ENCODE peak calls at places on chromosome 11, in five cellular contexts. One of them, this sample, is unnamed. For H3K4me1, the result is how much of the 10 kb centered on the place peaks cover.

GRCh38 chr11:124670732-124671131 is 2.8 kb downstream of the SIAE start:
- DNase-seq in body of pancreas: no peak
- DNase-seq in IMR-90: peak
- DNase-seq in A549: no peak
- DNase-seq in tibial nerve: no peak
- DNase-seq in this sample: no peak

GRCh38 chr11:74487875-74488274 is 5.6 kb downstream of the LIPT2 start:
- DNase-seq in A549: peak
- DNase-seq in body of pancreas: no peak
- DNase-seq in tibial nerve: no peak
- DNase-seq in IMR-90: no peak
- DNase-seq in this sample: no peak

GRCh38 chr11:134346101-134346975 is 14.6 kb downstream of the GLB1L2 start:
- DNase-seq in body of pancreas: no peak
- DNase-seq in A549: no peak
- DNase-seq in tibial nerve: no peak
- DNase-seq in IMR-90: no peak
- DNase-seq in this sample: no peak

GRCh38 chr11:35407041-35407440 is 12.3 kb downstream of the SLC1A2 start:
- DNase-seq in IMR-90: no peak
- DNase-seq in body of pancreas: no peak
- DNase-seq in A549: no peak
- DNase-seq in tibial nerve: no peak
- DNase-seq in this sample: no peak

GRCh38 chr11:94938399-94939055 is 34.8 kb downstream of the CWC15 start:
- DNase-seq in IMR-90: peak
- DNase-seq in A549: no peak
- DNase-seq in body of pancreas: peak
- DNase-seq in tibial nerve: peak
- DNase-seq in this sample: no peak

GRCh38 chr11:119993732-119994131 is 144.2 kb downstream of the TRIM29 start:
- DNase-seq in A549: no peak
- DNase-seq in body of pancreas: peak
- DNase-seq in tibial nerve: no peak
- DNase-seq in IMR-90: no peak
- DNase-seq in this sample: no peak

GRCh38 chr11:67085617-67086016 is 29.0 kb downstream of the RHOD start:
- DNase-seq in A549: no peak
- DNase-seq in tibial nerve: no peak
- DNase-seq in IMR-90: no peak
- DNase-seq in body of pancreas: no peak
- DNase-seq in this sample: no peak

GRCh38 chr11:127616171-127616570 is 615.6 kb upstream of the KIRREL3 start:
- DNase-seq in body of pancreas: no peak
- DNase-seq in A549: no peak
- DNase-seq in tibial nerve: no peak
- DNase-seq in IMR-90: no peak
- DNase-seq in this sample: no peak

GRCh38 chr11:43943357-43943930 is 1.0 kb downstream of the C11orf96 start:
- DNase-seq in A549: no peak
- DNase-seq in IMR-90: peak
- DNase-seq in body of pancreas: no peak
- DNase-seq in tibial nerve: no peak
- DNase-seq in this sample: no peak

GRCh38 chr11:10990160-10990559 is 132.3 kb upstream of the ZBED5 start:
- DNase-seq in tibial nerve: no peak
- DNase-seq in A549: peak
- DNase-seq in body of pancreas: no peak
- DNase-seq in IMR-90: no peak
- DNase-seq in this sample: no peak

GRCh38 chr11:44149651-44150050 is 54.2 kb downstream of the EXT2 start:
- DNase-seq in A549: no peak
- DNase-seq in body of pancreas: no peak
- DNase-seq in IMR-90: peak
- DNase-seq in tibial nerve: no peak
- DNase-seq in this sample: no peak

GRCh38 chr11:19398772-19399542 is 158.2 kb upstream of the E2F8 start:
- DNase-seq in A549: no peak
- DNase-seq in body of pancreas: peak
- DNase-seq in tibial nerve: no peak
- DNase-seq in IMR-90: peak
- DNase-seq in this sample: no peak

GRCh38 chr11:64058494-64058893 is 22.8 kb downstream of the FLRT1 start:
- DNase-seq in tibial nerve: no peak
- DNase-seq in body of pancreas: no peak
- DNase-seq in IMR-90: no peak
- DNase-seq in A549: no peak
- DNase-seq in this sample: no peak

GRCh38 chr11:63622318-63622717 is 8.1 kb upstream of the PLAAT3 start:
- DNase-seq in IMR-90: no peak
- DNase-seq in body of pancreas: peak
- DNase-seq in A549: peak
- DNase-seq in tibial nerve: no peak
- DNase-seq in this sample: no peak

GRCh38 chr11:123452799-123453198 is 22.7 kb downstream of the GRAMD1B start:
- DNase-seq in body of pancreas: no peak
- DNase-seq in A549: no peak
- DNase-seq in IMR-90: no peak
- DNase-seq in tibial nerve: no peak
- DNase-seq in this sample: no peak

GRCh38 chr11:93525601-93526000 is 17.6 kb downstream of the SMCO4 start:
- DNase-seq in tibial nerve: no peak
- DNase-seq in A549: no peak
- DNase-seq in IMR-90: peak
- DNase-seq in body of pancreas: no peak
- DNase-seq in this sample: no peak

GRCh38 chr11:11146830-11147229 is 206.2 kb downstream of the CSNK2A3 start:
- DNase-seq in A549: no peak
- DNase-seq in IMR-90: no peak
- DNase-seq in body of pancreas: no peak
- DNase-seq in tibial nerve: no peak
- DNase-seq in this sample: no peak

GRCh38 chr11:1461806-1462455 is 24.6 kb downstream of the MOB2 start:
- DNase-seq in tibial nerve: no peak
- DNase-seq in A549: no peak
- DNase-seq in IMR-90: no peak
- DNase-seq in body of pancreas: no peak
- DNase-seq in this sample: no peak

GRCh38 chr11:1460994-1461805 is 25.4 kb downstream of the MOB2 start:
- DNase-seq in IMR-90: no peak
- DNase-seq in tibial nerve: no peak
- DNase-seq in A549: no peak
- DNase-seq in body of pancreas: no peak
- DNase-seq in this sample: no peak

GRCh38 chr11:1459739-1460395 is 26.7 kb downstream of the MOB2 start:
- DNase-seq in A549: no peak
- DNase-seq in body of pancreas: no peak
- DNase-seq in tibial nerve: no peak
- DNase-seq in IMR-90: no peak
- DNase-seq in this sample: no peak

GRCh38 chr11:1459219-1459575 is 27.4 kb downstream of the MOB2 start:
- DNase-seq in tibial nerve: no peak
- DNase-seq in A549: no peak
- DNase-seq in body of pancreas: no peak
- DNase-seq in IMR-90: no peak
- DNase-seq in this sample: no peak

DNA sequence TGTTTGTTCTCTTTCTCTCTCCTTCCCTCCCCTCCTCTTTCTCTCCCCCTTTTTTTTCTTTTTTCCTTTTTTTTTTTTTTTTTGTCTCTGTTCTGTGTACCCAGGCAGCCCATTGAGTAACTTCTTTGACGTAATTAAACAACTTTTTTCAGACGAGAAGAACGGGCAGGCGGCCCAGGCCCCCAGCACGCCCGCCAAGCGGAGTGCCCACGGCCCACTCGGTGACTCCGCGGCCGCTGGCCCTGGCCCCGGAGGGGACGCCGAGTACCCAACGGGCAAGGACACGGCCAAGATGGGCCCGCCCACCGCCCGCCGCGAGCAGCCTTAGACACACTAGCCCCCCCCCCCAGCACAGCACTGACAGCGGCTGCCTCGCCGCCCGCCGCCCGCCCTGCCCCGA is 26.2 kb downstream of the MOB2 start:
- DNase-seq in tibial nerve: peak
- DNase-seq in A549: no peak
- DNase-seq in body of pancreas: no peak
- DNase-seq in IMR-90: peak
- DNase-seq in this sample: no peak
- TF ChIP-seq POLR2A in tibial nerve: no peak
- TF ChIP-seq POLR2A in A549: no peak
- TF ChIP-seq POLR2A in body of pancreas: no peak
- TF ChIP-seq POLR2A in IMR-90: no peak
- TF ChIP-seq POLR2A in this sample: no peak

GRCh38 chr11:60280412-60280811 is at the start of gene MS4A4A:
- DNase-seq in body of pancreas: peak
- DNase-seq in IMR-90: no peak
- DNase-seq in A549: no peak
- DNase-seq in tibial nerve: no peak
- DNase-seq in this sample: no peak

DNA sequence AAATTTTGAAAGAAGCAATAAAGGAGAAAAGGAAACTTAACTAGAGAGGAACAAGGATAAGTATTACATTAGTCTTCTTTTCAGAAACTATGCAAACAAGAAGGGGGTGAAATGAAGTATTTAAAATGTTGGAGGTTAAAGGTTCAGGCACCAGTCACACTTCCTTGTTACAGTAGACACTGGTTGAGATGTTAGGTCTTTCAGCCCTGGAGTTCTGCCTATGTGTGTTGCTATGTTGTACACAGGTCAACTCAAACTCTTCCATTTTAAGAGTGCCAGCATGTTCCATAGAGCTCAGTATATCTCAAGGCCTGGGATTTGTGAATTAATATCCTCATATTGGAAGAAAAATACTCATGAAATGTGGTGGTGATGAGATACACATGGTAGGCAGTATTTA is 6.0 kb upstream of the MS4A4A start:
- DNase-seq in IMR-90: no peak
- DNase-seq in body of pancreas: no peak
- DNase-seq in A549: no peak
- DNase-seq in tibial nerve: no peak
- DNase-seq in this sample: no peak
- H3K27ac ChIP-seq in IMR-90: no peak
- H3K27ac ChIP-seq in body of pancreas: no peak
- H3K27ac ChIP-seq in A549: no peak
- H3K27ac ChIP-seq in tibial nerve: no peak
- H3K27ac ChIP-seq in this sample: no peak

DNA sequence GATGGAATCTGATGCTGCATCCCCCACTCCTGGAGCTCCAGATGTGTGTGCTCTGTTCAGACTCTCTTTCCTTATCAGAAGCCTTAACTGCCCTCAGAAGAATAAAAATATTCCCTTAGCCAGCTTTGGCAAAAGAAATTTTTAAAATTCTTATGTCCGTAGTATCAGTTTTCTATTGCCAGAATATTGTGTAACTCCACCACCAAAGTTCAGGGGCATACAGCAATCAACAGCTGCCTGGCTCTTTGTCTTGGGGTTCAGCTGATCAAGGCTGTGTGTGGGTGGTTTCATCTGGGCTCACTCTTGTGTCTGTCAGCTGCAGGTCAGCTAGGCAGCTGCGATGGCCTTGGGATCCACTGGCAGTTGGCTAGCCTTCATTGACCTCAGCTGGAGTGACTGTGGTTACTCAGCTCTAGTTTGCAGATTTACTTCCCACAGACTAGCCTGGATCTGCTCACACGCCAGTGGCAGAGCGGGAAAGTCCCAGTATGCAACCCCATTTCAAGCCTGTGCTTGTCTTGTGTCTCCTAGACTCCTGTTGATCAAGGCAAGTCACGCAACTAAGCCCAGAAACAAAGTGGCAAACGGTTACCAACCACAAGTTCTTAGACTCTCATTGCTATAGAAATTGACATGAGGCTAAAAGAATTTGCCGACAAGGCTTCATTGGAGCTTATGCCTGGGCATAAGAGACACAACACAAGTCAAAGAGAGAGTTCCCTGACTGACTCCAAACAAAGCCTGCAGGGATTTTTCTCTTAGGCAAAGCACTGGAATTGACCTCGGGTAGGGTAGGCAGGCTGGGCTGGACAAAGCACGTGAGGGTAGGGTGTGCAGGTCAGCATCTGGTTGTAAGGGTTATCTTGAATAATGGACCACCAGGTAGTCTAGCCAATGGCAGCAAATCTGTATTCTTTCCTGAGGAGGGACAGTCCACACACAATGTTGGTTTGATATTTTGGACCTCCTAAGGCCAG is 7.5 kb downstream of the TMEM138 start:
- DNase-seq in A549: no peak
- DNase-seq in tibial nerve: peak
- DNase-seq in IMR-90: peak
- DNase-seq in body of pancreas: peak
- DNase-seq in this sample: peak
- H3K4me1 ChIP-seq in A549: under half
- H3K4me1 ChIP-seq in tibial nerve: under half
- H3K4me1 ChIP-seq in IMR-90: under half
- H3K4me1 ChIP-seq in body of pancreas: under half
- H3K4me1 ChIP-seq in this sample: under half

GRCh38 chr11:65436412-65437032 is 13.9 kb downstream of the NEAT1 start:
- DNase-seq in tibial nerve: peak
- DNase-seq in IMR-90: peak
- DNase-seq in body of pancreas: no peak
- DNase-seq in A549: no peak
- DNase-seq in this sample: peak
- TF ChIP-seq POLR2A in tibial nerve: peak
- TF ChIP-seq POLR2A in IMR-90: peak
- TF ChIP-seq POLR2A in body of pancreas: peak
- TF ChIP-seq POLR2A in A549: no peak
- TF ChIP-seq POLR2A in this sample: peak

This sample was measured in right lobe of liver.